ENCODE peak calls at places on chromosomes 6 and 20, in four cellular contexts. K is HepG2, G is K562, W is H1. A is an unnamed sample.

GRCh38 chr6:86511962-86512361 is 425.4 kb upstream of the HTR1E start:
- DNase-seq in K (no peak), W (no peak), G (no peak), A (no peak)

GRCh38 chr20:37649017-37649416 is 44.8 kb upstream of the CTNNBL1 start:
- DNase-seq in W (no peak), G (no peak), K (no peak), A (no peak)

GRCh38 chr6:167229586-167229985 is 61.5 kb upstream of the UNC93A start:
- DNase-seq in K (no peak), W (no peak), G (no peak), A (no peak)

GRCh38 chr6:98927534-98927933 is 20.2 kb downstream of the FBXL4 start:
- DNase-seq in K (peak), G (no peak), W (no peak), A (no peak)

GRCh38 chr6:65937982-65938381 is 231.0 kb upstream of the EYS start:
- DNase-seq in W (no peak), K (no peak), G (no peak), A (no peak)

GRCh38 chr6:165819394-165819793 is 156.4 kb upstream of the PDE10A start:
- DNase-seq in G (no peak), K (no peak), W (no peak), A (no peak)

GRCh38 chr6:151322570-151322969 is 68.8 kb downstream of the ZBTB2 start:
- DNase-seq in W (no peak), G (no peak), K (peak), A (no peak)

GRCh38 chr6:83071707-83072106 is 4.2 kb downstream of the DOP1A start:
- DNase-seq in G (no peak), W (no peak), K (no peak), A (no peak)

GRCh38 chr20:54469952-54470351 is 5.4 kb upstream of the DOK5 start:
- DNase-seq in G (no peak), W (no peak), K (no peak), A (no peak)

GRCh38 chr20:12108842-12109241 is 191.1 kb downstream of the BTBD3 start:
- DNase-seq in K (no peak), W (no peak), G (no peak), A (no peak)

GRCh38 chr6:26521485-26522391 is 16.4 kb upstream of the HMGN4 start:
- DNase-seq in W (no peak), K (no peak), G (peak), A (no peak)
- TF ChIP-seq BRCA1 in W (no peak), K (no peak), G (peak), A (no peak)

GRCh38 chr6:111472933-111473435 is 10.0 kb downstream of the REV3L start:
- DNase-seq in K (no peak), W (no peak), G (no peak), A (no peak)

GRCh38 chr6:111474106-111474505 is 8.9 kb downstream of the REV3L start:
- DNase-seq in W (no peak), G (no peak), K (no peak), A (no peak)

GRCh38 chr6:111471958-111472357 is 11.1 kb downstream of the REV3L start:
- DNase-seq in K (no peak), W (no peak), G (no peak), A (no peak)

GRCh38 chr6:111477481-111477938 is 5.5 kb downstream of the REV3L start:
- DNase-seq in K (no peak), G (peak), W (no peak), A (peak)

GRCh38 chr6:111474771-111475170 is 8.2 kb downstream of the REV3L start:
- DNase-seq in G (no peak), W (no peak), K (no peak), A (no peak)
- TF ChIP-seq BRCA1 in G (no peak), W (no peak), K (no peak), A (no peak)

GRCh38 chr6:30006170-30007131 is 54.6 kb upstream of the POLR1H start:
- DNase-seq in K (no peak), W (no peak), G (no peak), A (no peak)
- TF ChIP-seq BRCA1 in K (no peak), W (no peak), G (no peak), A (no peak)

GRCh38 chr20:15232243-15232642 is 894.8 kb upstream of the FLRT3 start:
- DNase-seq in K (no peak), G (no peak), W (no peak), A (no peak)

GRCh38 chr20:15239542-15240206 is 902.3 kb upstream of the FLRT3 start:
- DNase-seq in W (no peak), K (no peak), G (no peak), A (no peak)

GRCh38 chr20:15240801-15241200 is 903.4 kb upstream of the FLRT3 start:
- DNase-seq in K (no peak), G (no peak), W (no peak), A (no peak)

GRCh38 chr20:15235799-15236198 is 898.4 kb upstream of the FLRT3 start:
- DNase-seq in K (no peak), G (no peak), W (no peak), A (no peak)

GRCh38 chr20:15236812-15237211 is 899.4 kb upstream of the FLRT3 start:
- DNase-seq in G (no peak), W (peak), K (peak), A (peak)
- TF ChIP-seq BRCA1 in G (no peak), W (no peak), K (no peak), A (no peak)

GRCh38 chr6:69627625-69628024 is 169.2 kb downstream of the LMBRD1 start:
- DNase-seq in G (no peak), W (no peak), K (no peak), A (no peak)

GRCh38 chr6:69624944-69625343 is 171.9 kb downstream of the LMBRD1 start:
- DNase-seq in K (no peak), W (no peak), G (no peak), A (no peak)

GRCh38 chr6:69622924-69623323 is 173.9 kb downstream of the LMBRD1 start:
- DNase-seq in G (no peak), K (no peak), W (no peak), A (no peak)

GRCh38 chr6:69617163-69617562 is 179.6 kb downstream of the LMBRD1 start:
- DNase-seq in W (no peak), K (no peak), G (no peak), A (no peak)

GRCh38 chr6:69622230-69622629 is 174.6 kb downstream of the LMBRD1 start:
- DNase-seq in G (peak), K (no peak), W (no peak), A (no peak)
- TF ChIP-seq BRCA1 in G (no peak), K (no peak), W (no peak), A (no peak)

A was measured in GM12878.